ENCODE peak calls at places on chromosomes 2 and 18, in four cellular contexts. One of them, this sample, is unnamed.

GRCh38 chr18:63994783-63995399 is 25.0 kb downstream of the SERPINB8 start:
- DNase-seq in GM18507: peak
- DNase-seq in COR-L47: peak
- DNase-seq in NCI-H187: peak
- DNase-seq in this sample: no peak

GRCh38 chr2:71683666-71684065 is 230.3 kb downstream of the DYSF start:
- DNase-seq in GM18507: no peak
- DNase-seq in COR-L47: no peak
- DNase-seq in NCI-H187: no peak
- DNase-seq in this sample: no peak

GRCh38 chr2:201175971-201176570 is 6.9 kb upstream of the CASP10 start:
- DNase-seq in GM18507: no peak
- DNase-seq in COR-L47: no peak
- DNase-seq in NCI-H187: no peak
- DNase-seq in this sample: no peak

GRCh38 chr2:60317831-60318230 is 235.6 kb downstream of the BCL11A start:
- DNase-seq in GM18507: no peak
- DNase-seq in COR-L47: no peak
- DNase-seq in NCI-H187: no peak
- DNase-seq in this sample: peak

GRCh38 chr18:58525517-58525916 is 103.4 kb downstream of the ALPK2 start:
- DNase-seq in GM18507: no peak
- DNase-seq in COR-L47: no peak
- DNase-seq in NCI-H187: no peak
- DNase-seq in this sample: no peak

GRCh38 chr2:31415421-31415820 is 879 bp upstream of the XDH start:
- DNase-seq in GM18507: no peak
- DNase-seq in COR-L47: no peak
- DNase-seq in NCI-H187: no peak
- DNase-seq in this sample: no peak

GRCh38 chr2:229810786-229811185 is 96.4 kb upstream of the DNER start:
- DNase-seq in GM18507: no peak
- DNase-seq in COR-L47: no peak
- DNase-seq in NCI-H187: no peak
- DNase-seq in this sample: no peak

GRCh38 chr2:207471261-207471660 is 58.5 kb upstream of the CREB1 start:
- DNase-seq in GM18507: no peak
- DNase-seq in COR-L47: no peak
- DNase-seq in NCI-H187: no peak
- DNase-seq in this sample: no peak

GRCh38 chr2:1605659-1606400 is 138.5 kb downstream of the PXDN start:
- DNase-seq in GM18507: no peak
- DNase-seq in COR-L47: no peak
- DNase-seq in NCI-H187: no peak
- DNase-seq in this sample: no peak

GRCh38 chr2:161384864-161385263 is 31.2 kb upstream of the TBR1 start:
- DNase-seq in GM18507: no peak
- DNase-seq in COR-L47: no peak
- DNase-seq in NCI-H187: no peak
- DNase-seq in this sample: no peak

GRCh38 chr2:232761301-232761907 is 15.0 kb downstream of the KCNJ13 start:
- DNase-seq in GM18507: no peak
- DNase-seq in COR-L47: no peak
- DNase-seq in NCI-H187: no peak
- DNase-seq in this sample: no peak

GRCh38 chr2:60603533-60604190 is 50.2 kb upstream of the BCL11A start:
- DNase-seq in GM18507: no peak
- DNase-seq in COR-L47: no peak
- DNase-seq in NCI-H187: no peak
- DNase-seq in this sample: no peak

GRCh38 chr2:187404431-187405110 is 43.5 kb downstream of the CALCRL start:
- DNase-seq in GM18507: no peak
- DNase-seq in COR-L47: no peak
- DNase-seq in NCI-H187: no peak
- DNase-seq in this sample: no peak

GRCh38 chr2:95295376-95295775 is 1.8 kb upstream of the KCNIP3 start:
- DNase-seq in GM18507: no peak
- DNase-seq in COR-L47: no peak
- DNase-seq in NCI-H187: no peak
- DNase-seq in this sample: no peak

GRCh38 chr18:55695091-55695490 is 107.1 kb upstream of the TCF4 start:
- DNase-seq in GM18507: no peak
- DNase-seq in COR-L47: no peak
- DNase-seq in NCI-H187: no peak
- DNase-seq in this sample: no peak

GRCh38 chr2:101559576-101559975 is 84.7 kb upstream of the RFX8 start:
- DNase-seq in GM18507: no peak
- DNase-seq in COR-L47: no peak
- DNase-seq in NCI-H187: no peak
- DNase-seq in this sample: no peak

GRCh38 chr2:104528101-104528500 is 325.8 kb upstream of the POU3F3 start:
- DNase-seq in GM18507: no peak
- DNase-seq in COR-L47: no peak
- DNase-seq in NCI-H187: no peak
- DNase-seq in this sample: no peak

GRCh38 chr2:102033028-102033749 is 41.4 kb downstream of the IL1R2 start:
- DNase-seq in GM18507: no peak
- DNase-seq in COR-L47: no peak
- DNase-seq in NCI-H187: no peak
- DNase-seq in this sample: no peak

GRCh38 chr18:21489919-21490495 is 110.5 kb downstream of the ESCO1 start:
- DNase-seq in GM18507: no peak
- DNase-seq in COR-L47: no peak
- DNase-seq in NCI-H187: no peak
- DNase-seq in this sample: no peak

GRCh38 chr2:227415538-227416424 is 28.0 kb upstream of the SCYGR1 start:
- DNase-seq in GM18507: no peak
- DNase-seq in COR-L47: no peak
- DNase-seq in NCI-H187: no peak
- DNase-seq in this sample: no peak

GRCh38 chr2:49772299-49772970 is 618.1 kb upstream of the FSHR start:
- DNase-seq in GM18507: no peak
- DNase-seq in COR-L47: no peak
- DNase-seq in NCI-H187: no peak
- DNase-seq in this sample: no peak

GRCh38 chr2:145800201-145801091 is 1280.5 kb upstream of the ZEB2 start:
- DNase-seq in GM18507: no peak
- DNase-seq in COR-L47: peak
- DNase-seq in NCI-H187: no peak
- DNase-seq in this sample: no peak

GRCh38 chr2:232483296-232483922 is 4.2 kb downstream of the ECEL1 start:
- DNase-seq in GM18507: no peak
- DNase-seq in COR-L47: no peak
- DNase-seq in NCI-H187: no peak
- DNase-seq in this sample: no peak

GRCh38 chr2:23384551-23385349 is at the start of gene KLHL29:
- DNase-seq in GM18507: peak
- DNase-seq in COR-L47: peak
- DNase-seq in NCI-H187: no peak
- DNase-seq in this sample: peak

GRCh38 chr2:9984217-9984739 is 32.8 kb downstream of the GRHL1 start:
- DNase-seq in GM18507: peak
- DNase-seq in COR-L47: peak
- DNase-seq in NCI-H187: no peak
- DNase-seq in this sample: peak